ENCODE peak calls at places on chromosome 2, in five cellular contexts. P, I, U, V and F are unnamed samples.

GRCh38 chr2:71503827-71504226 is 50.5 kb downstream of the DYSF start:
- DNase-seq in V (no peak), U (no peak), P (no peak), I (no peak), F (no peak)

GRCh38 chr2:20143263-20143662 is 81.7 kb downstream of the SDC1 start:
- DNase-seq in V (no peak), I (peak), P (no peak), U (peak), F (no peak)

GRCh38 chr2:8076453-8077284 is 605.2 kb upstream of the ID2 start:
- DNase-seq in I (no peak), U (no peak), P (no peak), V (no peak), F (no peak)

GRCh38 chr2:187138240-187138639 is 289.3 kb upstream of the ZSWIM2 start:
- DNase-seq in V (peak), I (no peak), P (no peak), U (peak), F (peak)

GRCh38 chr2:73063909-73064875 is 7.3 kb downstream of the SFXN5 start:
- DNase-seq in I (peak), P (no peak), V (no peak), U (peak), F (no peak)

GRCh38 chr2:200324362-200324761 is 17.9 kb downstream of the SPATS2L start:
- DNase-seq in U (no peak), P (no peak), I (no peak), V (no peak), F (no peak)

GRCh38 chr2:38465789-38466127 is 88.7 kb upstream of the ATL2 start:
- DNase-seq in P (no peak), U (peak), I (no peak), V (peak), F (no peak)

GRCh38 chr2:40372586-40372985 is 79.3 kb downstream of the SLC8A1 start:
- DNase-seq in I (no peak), V (no peak), P (no peak), U (no peak), F (no peak)

GRCh38 chr2:25402477-25402876 is 60.8 kb upstream of the DNMT3A start:
- DNase-seq in P (no peak), V (peak), I (no peak), U (no peak), F (no peak)

GRCh38 chr2:189018636-189019035 is 44.5 kb downstream of the COL3A1 start:
- DNase-seq in I (no peak), U (no peak), V (no peak), P (no peak), F (no peak)

GRCh38 chr2:65055427-65056214 is 595 bp upstream of the CEP68 start:
- DNase-seq in I (no peak), U (no peak), V (peak), P (no peak), F (peak)

GRCh38 chr2:101479328-101479727 is 4.4 kb upstream of the RFX8 start:
- DNase-seq in U (peak), P (no peak), I (no peak), V (no peak), F (no peak)

GRCh38 chr2:7835693-7836680 is 845.9 kb upstream of the ID2 start:
- DNase-seq in V (peak), P (no peak), U (peak), I (no peak), F (no peak)

GRCh38 chr2:153873062-153874048 is 1.6 kb downstream of the GALNT13 start:
- DNase-seq in U (peak), V (no peak), I (no peak), P (no peak), F (no peak)

GRCh38 chr2:79717364-79718007 is 204.6 kb downstream of the CTNNA2 start:
- DNase-seq in U (peak), I (no peak), P (no peak), V (no peak), F (no peak)

GRCh38 chr2:54683596-54683995 is 39.9 kb upstream of the EML6 start:
- DNase-seq in P (no peak), I (no peak), V (no peak), U (no peak), F (no peak)

GRCh38 chr2:45168731-45169338 is 159.6 kb upstream of the SIX2 start:
- DNase-seq in U (peak), P (no peak), I (peak), V (no peak), F (no peak)

GRCh38 chr2:217977840-217978535 is 24.8 kb downstream of the TNS1 start:
- DNase-seq in I (no peak), U (no peak), V (no peak), P (no peak), F (no peak)

GRCh38 chr2:97673915-97674283 is 4.4 kb downstream of the C2orf92 start:
- DNase-seq in P (peak), V (no peak), U (no peak), I (no peak), F (no peak)

GRCh38 chr2:101080214-101081068 is 70.7 kb downstream of the TBC1D8 start:
- DNase-seq in V (no peak), U (no peak), P (no peak), I (no peak), F (no peak)

GRCh38 chr2:241870611-241871537 is 1.3 kb downstream of the RTP5 start:
- DNase-seq in P (no peak), V (no peak), I (no peak), U (peak), F (peak)

GRCh38 chr2:69026026-69026425 is 13.0 kb downstream of the ANTXR1 start:
- DNase-seq in U (peak), I (no peak), V (peak), P (no peak), F (no peak)

GRCh38 chr2:148981350-148981749 is 57.1 kb upstream of the LYPD6B start:
- DNase-seq in V (no peak), I (no peak), P (no peak), U (no peak), F (no peak)

GRCh38 chr2:240298803-240299709 is 136.4 kb upstream of the GPC1 start:
- DNase-seq in U (no peak), V (no peak), I (no peak), P (no peak), F (no peak)

GRCh38 chr2:159111346-159111922 is 143.0 kb downstream of the TANC1 start:
- DNase-seq in P (no peak), V (no peak), I (no peak), U (peak), F (no peak)

GRCh38 chr2:43758738-43759137 is 15.1 kb upstream of the DYNC2LI1 start:
- DNase-seq in I (no peak), V (no peak), P (no peak), U (peak), F (no peak)

GRCh38 chr2:3398837-3399236 is 19.3 kb downstream of the TRAPPC12 start:
- DNase-seq in I (no peak), V (no peak), P (no peak), U (no peak), F (no peak)

GRCh38 chr2:56130463-56131070 is 53.2 kb upstream of the CCDC85A start:
- DNase-seq in I (peak), P (no peak), V (peak), U (peak), F (no peak)

GRCh38 chr2:157853820-157854219 is 22.3 kb downstream of the ACVR1 start:
- DNase-seq in V (no peak), P (no peak), I (no peak), U (no peak), F (no peak)